ENCODE peak calls at places on chromosomes 16 and 17, in six cellular contexts. C is IMR-90, M is A549, E is sigmoid colon, A is AG10803, I is nephron progenitor cell. O is an unnamed sample.

GRCh38 chr16:80837421-80838263 is 33.2 kb upstream of the CDYL2 start:
- DNase-seq in C (no peak), E (no peak), I (no peak), A (no peak), M (no peak), O (no peak)

GRCh38 chr16:89319883-89320716 is 102.6 kb downstream of the ZNF778 start:
- DNase-seq in E (peak), M (peak), A (peak), C (peak), I (no peak), O (peak)

GRCh38 chr17:78818152-78818846 is 22.3 kb downstream of the USP36 start:
- DNase-seq in A (no peak), E (no peak), I (no peak), M (no peak), C (no peak), O (no peak)

GRCh38 chr16:67734731-67735201 is 15.7 kb upstream of the GFOD2 start:
- DNase-seq in M (no peak), I (no peak), E (no peak), A (no peak), C (no peak), O (no peak)

GRCh38 chr17:31722251-31723056 is 136.6 kb downstream of the COPRS start:
- DNase-seq in I (no peak), E (no peak), C (peak), M (no peak), A (peak), O (peak)

GRCh38 chr17:80794281-80795089 is 197.2 kb upstream of the CHMP6 start:
- DNase-seq in A (no peak), I (no peak), M (no peak), E (peak), C (no peak), O (no peak)

GRCh38 chr16:88440686-88441405 is 12.2 kb upstream of the ZFPM1 start:
- DNase-seq in C (no peak), M (no peak), A (no peak), I (no peak), E (no peak), O (no peak)

GRCh38 chr16:84839956-84840355 is 20.2 kb downstream of the CRISPLD2 start:
- DNase-seq in M (peak), E (no peak), C (peak), I (no peak), A (peak), O (peak)

GRCh38 chr17:12438813-12439586 is 226.7 kb upstream of the MYOCD start:
- DNase-seq in I (peak), A (no peak), C (no peak), E (no peak), M (no peak), O (no peak)

GRCh38 chr16:424033-424622 is 1.3 kb upstream of the RAB11FIP3 start:
- DNase-seq in I (no peak), C (peak), A (peak), E (peak), M (peak), O (peak)

GRCh38 chr16:815861-816260 is 15.3 kb upstream of the GNG13 start:
- DNase-seq in A (no peak), I (no peak), C (no peak), M (no peak), E (no peak), O (no peak)

GRCh38 chr16:3646348-3646920 is 8.1 kb upstream of the DNASE1 start:
- DNase-seq in A (no peak), I (no peak), M (peak), C (peak), E (peak), O (no peak)

GRCh38 chr17:41777157-41777578 is 9.3 kb downstream of the JUP start:
- DNase-seq in M (peak), C (no peak), E (peak), A (peak), I (peak), O (no peak)

GRCh38 chr16:1108299-1109252 is 12.5 kb upstream of the C1QTNF8 start:
- DNase-seq in A (peak), M (no peak), E (peak), I (no peak), C (peak), O (no peak)

DNA sequence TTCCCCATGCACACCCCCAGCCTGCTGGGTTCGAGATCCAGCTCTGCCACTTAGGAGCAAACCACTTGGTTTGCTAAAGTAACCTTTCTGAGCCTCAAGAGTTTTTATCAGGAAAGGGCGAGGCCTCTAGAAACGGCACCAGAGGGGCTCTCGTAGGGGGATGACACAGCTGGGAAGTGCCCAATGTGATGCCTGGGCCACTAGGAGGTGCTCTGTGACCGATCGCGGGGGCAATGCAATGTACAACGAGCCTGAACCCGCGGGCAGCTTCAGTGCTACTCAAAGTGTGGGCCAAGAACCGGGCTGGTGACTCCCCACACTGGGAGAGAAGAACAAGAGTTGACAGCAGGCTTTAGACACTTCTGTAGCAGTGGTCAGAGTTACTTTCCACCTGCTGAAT is 9.4 kb downstream of the C16orf89 start:
- DNase-seq in A (no peak), E (no peak), M (peak), C (no peak), I (peak), O (no peak)
- TF ChIP-seq CTCF in A (peak), E (peak), M (peak), C (peak), I (peak), O (peak)

DNA sequence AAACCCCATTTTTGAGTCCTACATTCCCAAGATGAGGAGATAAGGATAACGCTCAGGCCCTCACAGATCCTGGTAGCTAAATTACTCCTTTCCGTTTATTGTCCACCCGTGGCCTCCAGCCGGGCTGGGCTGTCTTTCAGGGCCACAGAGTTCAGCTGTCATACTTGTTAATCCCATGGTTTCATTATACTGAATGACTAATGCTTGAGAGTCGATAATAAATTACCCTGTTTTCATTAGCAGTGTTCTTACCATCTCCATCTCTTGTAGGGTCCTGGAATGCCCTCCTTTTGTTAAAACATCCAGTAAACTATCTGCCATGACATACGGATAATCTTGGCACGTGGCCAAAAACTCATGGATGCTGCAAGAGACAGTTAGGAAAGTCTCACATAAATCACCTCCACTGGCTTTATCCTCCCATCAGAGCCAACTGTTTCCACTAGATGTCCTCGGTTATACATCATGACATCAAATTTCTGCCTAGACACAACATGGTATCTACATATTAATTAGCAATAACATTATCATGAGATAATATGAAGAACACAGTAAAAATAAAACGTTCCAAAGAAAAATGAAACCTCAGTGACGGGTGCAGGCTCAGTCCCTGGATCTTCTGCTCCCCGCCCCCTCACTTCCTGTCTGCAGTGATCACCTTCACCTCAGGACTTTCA is 45.3 kb downstream of the BRD7 start:
- DNase-seq in I (no peak), A (peak), E (peak), C (peak), M (peak), O (peak)
- TF ChIP-seq CTCF in I (peak), A (peak), E (no peak), C (peak), M (peak), O (peak)

GRCh38 chr16:73170587-73170986 is 122.7 kb upstream of the ZFHX3 start:
- DNase-seq in C (no peak), M (no peak), I (no peak), E (no peak), A (no peak), O (no peak)

GRCh38 chr16:73171901-73172619 is 124.1 kb upstream of the ZFHX3 start:
- DNase-seq in I (peak), E (no peak), M (no peak), C (no peak), A (no peak), O (no peak)

GRCh38 chr16:73171380-73171779 is 123.5 kb upstream of the ZFHX3 start:
- DNase-seq in A (no peak), E (no peak), M (no peak), C (no peak), I (no peak), O (no peak)

GRCh38 chr16:73173396-73173795 is 125.5 kb upstream of the ZFHX3 start:
- DNase-seq in A (peak), C (no peak), M (no peak), I (peak), E (no peak), O (no peak)

DNA sequence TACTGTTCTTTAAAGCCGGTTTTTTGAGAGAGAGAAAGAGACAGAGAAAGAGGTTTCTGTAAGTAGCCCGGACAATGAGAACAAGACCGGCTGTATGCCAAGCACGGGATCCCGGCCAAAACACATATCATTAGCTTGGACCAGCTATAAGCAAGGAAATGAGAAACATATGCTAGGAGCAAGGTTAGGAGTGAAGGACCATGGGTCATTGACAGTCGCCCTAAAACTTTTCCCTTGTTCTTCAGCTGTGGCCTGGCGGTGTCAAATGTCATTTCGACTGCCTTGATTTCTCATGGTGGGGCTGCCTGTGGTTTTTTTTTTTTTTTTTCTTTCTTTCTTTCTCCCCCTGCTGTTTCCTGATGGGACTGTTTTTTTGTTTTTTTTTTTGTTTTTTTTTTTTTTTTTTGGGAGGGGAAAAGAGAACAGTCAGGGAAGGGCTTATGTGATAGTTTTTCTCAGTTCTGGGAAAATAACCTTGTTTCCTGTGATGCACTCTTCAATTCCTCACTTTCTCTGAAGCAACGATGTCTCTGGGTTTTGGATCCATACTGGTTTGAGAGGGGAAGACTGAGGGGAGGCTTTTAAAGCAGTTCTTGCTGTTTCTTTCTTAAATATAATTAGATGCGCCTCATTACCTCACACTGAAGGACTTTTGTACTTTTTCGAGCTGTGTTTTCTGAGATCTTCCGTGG is 124.8 kb upstream of the ZFHX3 start:
- DNase-seq in C (peak), A (peak), I (peak), E (peak), M (no peak), O (peak)
- TF ChIP-seq CTCF in C (peak), A (peak), I (peak), E (no peak), M (peak), O (peak)

DNA sequence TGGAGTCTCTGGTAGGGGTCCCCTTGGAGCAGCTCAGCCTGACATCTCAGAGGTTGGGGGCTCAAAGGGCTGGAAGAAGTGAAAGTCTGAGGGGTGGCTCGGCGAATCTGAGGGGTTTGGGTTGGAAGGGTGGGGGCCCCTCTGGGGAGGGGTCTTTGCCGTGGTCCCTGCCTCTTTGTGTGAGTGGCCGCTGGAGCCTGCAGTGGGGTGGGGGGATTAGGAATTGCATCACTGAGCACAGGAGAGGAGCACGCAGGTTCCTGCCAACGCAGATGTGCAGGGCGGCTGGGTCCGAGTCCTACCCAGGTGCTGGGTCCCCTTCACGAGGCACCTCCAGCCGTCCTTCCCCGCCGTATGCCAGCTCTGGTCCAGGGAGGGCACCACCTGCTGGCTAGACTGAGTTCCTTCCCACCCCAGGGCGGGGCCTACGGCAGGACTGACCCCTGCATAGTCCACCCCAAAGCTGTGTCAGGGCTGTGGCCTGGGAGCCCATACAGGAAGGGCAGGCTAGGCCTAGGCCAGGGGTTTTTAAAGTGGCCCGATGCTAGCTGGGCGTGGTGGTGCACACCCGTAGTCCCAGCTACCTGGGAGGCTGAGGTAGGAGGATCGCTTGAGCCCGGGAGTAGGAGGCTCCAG is 9.9 kb downstream of the FMNL1 start:
- DNase-seq in A (no peak), C (no peak), M (peak), E (peak), I (peak), O (no peak)
- TF ChIP-seq CTCF in A (peak), C (peak), M (peak), E (no peak), I (peak), O (peak)

GRCh38 chr16:62194828-62195227 is 158.6 kb upstream of the CDH8 start:
- DNase-seq in C (no peak), M (no peak), I (no peak), E (no peak), A (no peak), O (no peak)
- TF ChIP-seq CTCF in C (no peak), M (no peak), I (no peak), E (no peak), A (no peak), O (no peak)

GRCh38 chr17:74297941-74298340 is 23.9 kb downstream of the DNAI2 start:
- DNase-seq in I (no peak), A (no peak), E (no peak), C (no peak), M (no peak), O (no peak)

GRCh38 chr17:74299618-74300009 is 25.6 kb downstream of the DNAI2 start:
- DNase-seq in E (no peak), C (no peak), I (no peak), A (no peak), M (no peak), O (no peak)

GRCh38 chr17:74298690-74299617 is 24.9 kb downstream of the DNAI2 start:
- DNase-seq in C (no peak), A (no peak), E (no peak), I (no peak), M (no peak), O (no peak)

GRCh38 chr17:74295625-74296547 is 21.9 kb downstream of the DNAI2 start:
- DNase-seq in C (no peak), M (no peak), A (no peak), E (no peak), I (no peak), O (no peak)

GRCh38 chr17:74296548-74296936 is 22.5 kb downstream of the DNAI2 start:
- DNase-seq in C (peak), I (peak), M (peak), E (peak), A (peak), O (peak)
- TF ChIP-seq CTCF in C (peak), I (peak), M (peak), E (peak), A (peak), O (peak)

GRCh38 chr16:52113812-52114211 is 433.1 kb downstream of the TOX3 start:
- DNase-seq in M (no peak), A (no peak), C (no peak), I (no peak), E (no peak), O (no peak)
- TF ChIP-seq CTCF in M (no peak), A (no peak), C (no peak), I (no peak), E (no peak), O (no peak)

O was measured in HFFc6.